ENCODE peak calls at places on chromosome 22, in ten cellular contexts. One of them, this sample, is unnamed.
A peak's percentile ranks its signal among the peaks of the same experiment; 100 is the strongest.

GRCh38 chr22:20992056-20992442 is 9.9 kb downstream of the THAP7 start:
- DNase-seq in lung: no peak
- DNase-seq in prostate gland: no peak
- DNase-seq in pancreas: no peak
- DNase-seq in Caco-2: no peak
- DNase-seq in BE2C: no peak
- DNase-seq in gastrocnemius medialis: no peak
- DNase-seq in thoracic aorta: no peak
- DNase-seq in HCT116: no peak
- DNase-seq in kidney: peak; percentile 55
- DNase-seq in this sample: no peak

GRCh38 chr22:31977141-31977781 is 32.9 kb downstream of the YWHAH start:
- DNase-seq in BE2C: peak; percentile 88
- DNase-seq in thoracic aorta: no peak
- DNase-seq in lung: peak; percentile 77
- DNase-seq in gastrocnemius medialis: peak; percentile 48
- DNase-seq in Caco-2: peak; percentile 85
- DNase-seq in kidney: peak; percentile 80
- DNase-seq in pancreas: peak; percentile 91
- DNase-seq in prostate gland: peak; percentile 78
- DNase-seq in HCT116: peak; percentile 81
- DNase-seq in this sample: peak; percentile 86

GRCh38 chr22:45876136-45877035 is 100.6 kb downstream of the WNT7B start:
- DNase-seq in gastrocnemius medialis: no peak
- DNase-seq in HCT116: no peak
- DNase-seq in thoracic aorta: no peak
- DNase-seq in kidney: no peak
- DNase-seq in lung: no peak
- DNase-seq in BE2C: peak; percentile 21
- DNase-seq in pancreas: no peak
- DNase-seq in prostate gland: no peak
- DNase-seq in Caco-2: no peak
- DNase-seq in this sample: peak; percentile 11

GRCh38 chr22:44338906-44339305 is 26.2 kb upstream of the SHISAL1 start:
- DNase-seq in BE2C: no peak
- DNase-seq in kidney: no peak
- DNase-seq in Caco-2: no peak
- DNase-seq in lung: no peak
- DNase-seq in pancreas: no peak
- DNase-seq in thoracic aorta: no peak
- DNase-seq in prostate gland: no peak
- DNase-seq in gastrocnemius medialis: no peak
- DNase-seq in HCT116: no peak
- DNase-seq in this sample: no peak

GRCh38 chr22:17540481-17540880 is 22.8 kb upstream of the SLC25A18 start:
- DNase-seq in prostate gland: no peak
- DNase-seq in HCT116: no peak
- DNase-seq in pancreas: no peak
- DNase-seq in Caco-2: no peak
- DNase-seq in thoracic aorta: no peak
- DNase-seq in kidney: no peak
- DNase-seq in gastrocnemius medialis: no peak
- DNase-seq in BE2C: no peak
- DNase-seq in lung: no peak
- DNase-seq in this sample: no peak

GRCh38 chr22:44383652-44384562 is 71.2 kb upstream of the SHISAL1 start:
- DNase-seq in prostate gland: no peak
- DNase-seq in pancreas: peak; percentile 31
- DNase-seq in thoracic aorta: no peak
- DNase-seq in HCT116: no peak
- DNase-seq in BE2C: no peak
- DNase-seq in lung: no peak
- DNase-seq in gastrocnemius medialis: no peak
- DNase-seq in Caco-2: no peak
- DNase-seq in kidney: peak; percentile 29
- DNase-seq in this sample: no peak

GRCh38 chr22:45636668-45637067 is 35.0 kb upstream of the ATXN10 start:
- DNase-seq in HCT116: no peak
- DNase-seq in pancreas: no peak
- DNase-seq in BE2C: no peak
- DNase-seq in gastrocnemius medialis: no peak
- DNase-seq in kidney: no peak
- DNase-seq in Caco-2: no peak
- DNase-seq in lung: no peak
- DNase-seq in thoracic aorta: no peak
- DNase-seq in prostate gland: no peak
- DNase-seq in this sample: no peak

GRCh38 chr22:39308614-39309363 is 10.6 kb downstream of the RPL3 start:
- DNase-seq in HCT116: peak; percentile 92
- DNase-seq in Caco-2: no peak
- DNase-seq in thoracic aorta: no peak
- DNase-seq in pancreas: no peak
- DNase-seq in lung: peak; percentile 54
- DNase-seq in kidney: no peak
- DNase-seq in prostate gland: no peak
- DNase-seq in gastrocnemius medialis: peak; percentile 44
- DNase-seq in BE2C: no peak
- DNase-seq in this sample: no peak

GRCh38 chr22:46842606-46843005 is 80.2 kb downstream of the TBC1D22A start:
- DNase-seq in Caco-2: no peak
- DNase-seq in prostate gland: peak; percentile 75
- DNase-seq in pancreas: no peak
- DNase-seq in lung: peak; percentile 9
- DNase-seq in BE2C: no peak
- DNase-seq in thoracic aorta: no peak
- DNase-seq in HCT116: no peak
- DNase-seq in kidney: no peak
- DNase-seq in gastrocnemius medialis: peak; percentile 29
- DNase-seq in this sample: no peak

GRCh38 chr22:18118345-18118915 is 7.8 kb downstream of the TUBA8 start:
- DNase-seq in kidney: no peak
- DNase-seq in thoracic aorta: no peak
- DNase-seq in BE2C: no peak
- DNase-seq in lung: no peak
- DNase-seq in Caco-2: no peak
- DNase-seq in gastrocnemius medialis: no peak
- DNase-seq in prostate gland: no peak
- DNase-seq in pancreas: no peak
- DNase-seq in HCT116: no peak
- DNase-seq in this sample: no peak

GRCh38 chr22:37496651-37497599 is 10.7 kb upstream of the MFNG start:
- DNase-seq in pancreas: no peak
- DNase-seq in prostate gland: no peak
- DNase-seq in Caco-2: no peak
- DNase-seq in gastrocnemius medialis: no peak
- DNase-seq in BE2C: no peak
- DNase-seq in kidney: no peak
- DNase-seq in thoracic aorta: no peak
- DNase-seq in HCT116: no peak
- DNase-seq in lung: no peak
- DNase-seq in this sample: no peak

GRCh38 chr22:27997538-27997937 is 78.5 kb upstream of the PITPNB start:
- DNase-seq in prostate gland: no peak
- DNase-seq in pancreas: peak; percentile 30
- DNase-seq in lung: no peak
- DNase-seq in kidney: peak; percentile 30
- DNase-seq in thoracic aorta: no peak
- DNase-seq in HCT116: no peak
- DNase-seq in gastrocnemius medialis: no peak
- DNase-seq in BE2C: peak; percentile 1
- DNase-seq in Caco-2: no peak
- DNase-seq in this sample: no peak

GRCh38 chr22:46070722-46071450 is 79.4 kb upstream of the PPARA start:
- DNase-seq in pancreas: peak; percentile 88
- DNase-seq in prostate gland: no peak
- DNase-seq in gastrocnemius medialis: no peak
- DNase-seq in lung: peak; percentile 58
- DNase-seq in Caco-2: peak; percentile 23
- DNase-seq in kidney: peak; percentile 86
- DNase-seq in BE2C: peak; percentile 80
- DNase-seq in HCT116: no peak
- DNase-seq in thoracic aorta: no peak
- DNase-seq in this sample: peak; percentile 72

GRCh38 chr22:50600967-50601668 is 525 bp downstream of the MAPK8IP2 start:
- DNase-seq in Caco-2: no peak
- DNase-seq in kidney: peak; percentile 75
- DNase-seq in pancreas: peak; percentile 66
- DNase-seq in BE2C: peak; percentile 40
- DNase-seq in lung: no peak
- DNase-seq in gastrocnemius medialis: no peak
- DNase-seq in thoracic aorta: no peak
- DNase-seq in HCT116: no peak
- DNase-seq in prostate gland: no peak
- DNase-seq in this sample: no peak
- H3K4me3 ChIP-seq in Caco-2: peak overlapping the region; percentile 34
- H3K4me3 ChIP-seq in kidney: no peak overlapping the region
- H3K4me3 ChIP-seq in pancreas: peak overlapping the region; percentile 39
- H3K4me3 ChIP-seq in BE2C: peak overlapping the region; percentile 78
- H3K4me3 ChIP-seq in lung: no peak overlapping the region
- H3K4me3 ChIP-seq in gastrocnemius medialis: peak overlapping the region; percentile 35
- H3K4me3 ChIP-seq in thoracic aorta: peak overlapping the region; percentile 44
- H3K4me3 ChIP-seq in HCT116: peak overlapping the region; percentile 55
- H3K4me3 ChIP-seq in prostate gland: peak overlapping the region; percentile 35
- H3K4me3 ChIP-seq in this sample: peak overlapping the region; percentile 64

DNA sequence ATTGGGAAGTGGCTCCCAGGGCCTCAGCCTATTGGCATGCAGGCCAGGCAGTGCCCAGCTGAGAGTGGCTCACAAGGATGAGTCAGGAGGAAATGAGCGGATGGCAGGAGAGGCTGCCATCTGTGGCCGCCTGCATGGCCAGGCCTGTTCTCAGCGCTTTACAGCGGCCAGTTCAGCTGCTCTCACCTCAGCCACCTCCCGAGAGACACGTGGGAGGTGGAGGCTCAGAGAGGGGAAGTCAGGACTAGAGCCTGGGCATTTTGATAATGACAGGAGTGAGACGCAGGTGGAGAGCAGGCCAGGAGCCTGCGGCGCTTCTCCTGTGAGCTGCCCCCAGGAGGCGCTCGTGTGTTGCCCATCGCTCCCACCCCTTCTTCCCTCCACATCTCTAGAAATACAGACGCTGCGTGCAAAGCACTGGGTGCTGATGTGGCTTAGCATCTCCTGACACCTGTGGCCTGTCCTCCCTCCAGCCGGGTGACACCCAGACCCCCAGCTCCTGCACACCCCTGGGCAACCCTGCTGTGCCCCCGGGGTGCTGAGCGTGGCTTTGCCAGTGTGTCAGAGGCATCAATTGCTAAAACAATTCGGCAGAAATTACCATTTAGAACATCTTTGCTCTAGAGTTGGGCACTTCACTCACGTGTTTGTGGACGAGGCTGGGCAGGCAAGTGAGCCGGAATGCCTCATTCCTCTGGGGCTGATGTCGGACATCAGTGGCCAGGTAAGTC is 21.4 kb upstream of the PANX2 start:
- DNase-seq in thoracic aorta: no peak
- DNase-seq in pancreas: peak; percentile 81
- DNase-seq in Caco-2: peak; percentile 65
- DNase-seq in BE2C: peak; percentile 75
- DNase-seq in prostate gland: peak; percentile 59
- DNase-seq in HCT116: peak; percentile 61
- DNase-seq in lung: peak; percentile 67
- DNase-seq in gastrocnemius medialis: no peak
- DNase-seq in kidney: peak; percentile 80
- DNase-seq in this sample: peak; percentile 48
- TF ChIP-seq CTCF in thoracic aorta: peak; percentile 38
- TF ChIP-seq CTCF in pancreas: peak; percentile 67
- TF ChIP-seq CTCF in Caco-2: peak; percentile 85
- TF ChIP-seq CTCF in BE2C: peak; percentile 96
- TF ChIP-seq CTCF in prostate gland: peak; percentile 70
- TF ChIP-seq CTCF in HCT116: peak; percentile 93
- TF ChIP-seq CTCF in lung: peak; percentile 65
- TF ChIP-seq CTCF in gastrocnemius medialis: peak; percentile 47
- TF ChIP-seq CTCF in kidney: peak; percentile 70
- TF ChIP-seq CTCF in this sample: peak; percentile 55

DNA sequence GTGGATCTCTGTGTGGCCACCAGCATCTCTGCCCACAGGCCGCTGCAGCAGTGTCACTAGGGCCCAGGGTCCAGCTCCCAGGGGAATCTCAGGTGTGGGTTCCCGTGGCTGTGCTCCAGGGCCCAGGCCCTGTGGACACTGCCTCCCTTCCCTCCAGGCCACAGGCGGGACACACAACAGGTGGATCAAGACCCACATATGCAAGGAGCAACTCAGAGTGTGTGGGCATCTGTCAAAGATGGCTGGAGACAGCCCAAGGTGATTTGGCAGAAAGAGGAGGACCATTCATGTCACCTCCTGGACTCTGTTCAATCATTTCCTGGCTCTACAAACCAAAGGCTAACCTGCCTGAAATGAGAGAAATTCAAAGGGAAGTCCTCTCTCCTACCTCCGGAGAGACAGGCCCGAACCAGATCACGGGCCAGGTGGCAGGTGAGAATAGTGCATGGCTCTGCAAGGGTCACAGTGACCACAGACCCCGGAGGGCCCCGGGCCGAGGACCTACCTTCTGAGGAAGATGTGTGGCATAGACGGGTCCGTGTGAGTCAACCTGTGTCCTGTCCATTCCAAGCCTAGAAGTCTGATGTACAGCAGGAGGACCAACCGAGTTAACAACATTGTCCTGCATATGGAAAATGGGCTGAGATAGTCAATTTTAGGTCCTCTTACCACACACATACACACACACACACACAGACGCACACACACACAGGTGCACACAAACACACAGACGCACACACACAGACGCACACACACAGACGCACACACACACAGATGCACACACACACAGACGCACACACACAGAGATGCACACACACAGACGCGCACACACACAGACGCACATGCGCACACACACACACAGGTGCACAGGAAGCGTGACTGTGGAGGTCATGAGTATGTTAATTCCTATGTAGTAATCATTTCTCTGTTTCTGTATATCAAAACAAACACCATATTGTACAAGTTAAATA is 1068.5 kb downstream of the BRD1 start:
- DNase-seq in pancreas: no peak
- DNase-seq in lung: peak; percentile 22
- DNase-seq in thoracic aorta: no peak
- DNase-seq in Caco-2: no peak
- DNase-seq in prostate gland: no peak
- DNase-seq in kidney: no peak
- DNase-seq in BE2C: no peak
- DNase-seq in gastrocnemius medialis: no peak
- DNase-seq in HCT116: no peak
- DNase-seq in this sample: peak; percentile 2
- H3K9me3 ChIP-seq in pancreas: no peaks in the 10 kb centered on the region
- H3K9me3 ChIP-seq in lung: peaks cover 3% of the 10 kb centered on the region
- H3K9me3 ChIP-seq in thoracic aorta: no peaks in the 10 kb centered on the region
- H3K9me3 ChIP-seq in Caco-2: no peaks in the 10 kb centered on the region
- H3K9me3 ChIP-seq in prostate gland: no peaks in the 10 kb centered on the region
- H3K9me3 ChIP-seq in kidney: no peaks in the 10 kb centered on the region
- H3K9me3 ChIP-seq in BE2C: no peaks in the 10 kb centered on the region
- H3K9me3 ChIP-seq in gastrocnemius medialis: no peaks in the 10 kb centered on the region
- H3K9me3 ChIP-seq in HCT116: no peaks in the 10 kb centered on the region
- H3K9me3 ChIP-seq in this sample: no peaks in the 10 kb centered on the region

DNA sequence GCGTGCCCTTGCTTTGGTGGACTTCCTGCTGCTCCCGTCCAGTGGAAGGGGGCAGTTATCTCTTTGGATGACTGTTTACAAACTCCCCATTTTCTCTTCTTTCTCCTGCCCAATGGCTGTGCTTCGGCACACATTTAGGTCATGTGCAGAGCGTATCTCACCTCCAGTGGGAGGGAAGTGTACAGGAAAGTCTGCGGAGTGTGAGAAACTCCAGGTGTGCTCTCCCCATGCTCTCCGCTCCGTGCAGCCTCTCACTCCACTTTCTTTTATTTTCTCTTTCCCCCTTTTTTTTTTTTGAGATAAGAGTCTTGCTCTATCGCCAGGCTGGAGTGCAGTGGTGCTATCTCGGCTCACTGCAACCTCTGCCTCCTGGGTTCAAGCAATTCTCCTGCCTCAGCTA is 11.9 kb upstream of the TEF start:
- DNase-seq in lung: no peak
- DNase-seq in gastrocnemius medialis: no peak
- DNase-seq in pancreas: no peak
- DNase-seq in kidney: no peak
- DNase-seq in BE2C: no peak
- DNase-seq in HCT116: no peak
- DNase-seq in thoracic aorta: no peak
- DNase-seq in Caco-2: no peak
- DNase-seq in prostate gland: no peak
- DNase-seq in this sample: no peak
- H3K4me3 ChIP-seq in lung: no peak overlapping the region
- H3K4me3 ChIP-seq in gastrocnemius medialis: no peak overlapping the region
- H3K4me3 ChIP-seq in pancreas: peak overlapping the region; percentile 56
- H3K4me3 ChIP-seq in kidney: peak overlapping the region; percentile 71
- H3K4me3 ChIP-seq in BE2C: no peak overlapping the region
- H3K4me3 ChIP-seq in HCT116: no peak overlapping the region
- H3K4me3 ChIP-seq in thoracic aorta: no peak overlapping the region
- H3K4me3 ChIP-seq in Caco-2: no peak overlapping the region
- H3K4me3 ChIP-seq in prostate gland: no peak overlapping the region
- H3K4me3 ChIP-seq in this sample: no peak overlapping the region